ENCODE peak calls at places on chromosomes 6 and 20, in nine cellular contexts. R, K, W, O, S, Z, G, V and N are unnamed samples.

GRCh38 chr6:30312266-30312665 is 14.5 kb upstream of the TRIM39 start:
- DNase-seq in R (no peak), K (no peak), W (no peak), O (no peak), S (no peak), Z (no peak), G (no peak), V (no peak), N (no peak)

GRCh38 chr6:14652536-14652935 is 535.0 kb downstream of the CD83 start:
- DNase-seq in R (no peak), K (no peak), W (no peak), O (no peak), S (no peak), Z (no peak), G (no peak), V (no peak), N (no peak)

GRCh38 chr6:53547166-53547814 is 2.4 kb upstream of the GCLC start:
- DNase-seq in R (no peak), K (no peak), W (peak; percentile 57), O (no peak), S (peak; percentile 6), Z (no peak), G (no peak), V (peak; percentile 40), N (no peak)

GRCh38 chr20:41786158-41786557 is 168.0 kb upstream of the CHD6 start:
- DNase-seq in R (no peak), K (peak; percentile 4), W (no peak), O (no peak), S (no peak), Z (no peak), G (no peak), V (no peak), N (no peak)

GRCh38 chr20:59564943-59565342 is 39.4 kb upstream of the PHACTR3 start:
- DNase-seq in R (no peak), K (no peak), W (no peak), O (no peak), S (no peak), Z (no peak), G (no peak), V (no peak), N (no peak)

GRCh38 chr6:152824666-152825065 is 74.1 kb downstream of the VIP start:
- DNase-seq in R (no peak), K (no peak), W (no peak), O (no peak), S (no peak), Z (no peak), G (no peak), V (no peak), N (no peak)

GRCh38 chr6:72140795-72141194 is 254.4 kb downstream of the RIMS1 start:
- DNase-seq in R (no peak), K (no peak), W (no peak), O (no peak), S (no peak), Z (no peak), G (no peak), V (no peak), N (no peak)

GRCh38 chr20:49586967-49587587 is 19.1 kb upstream of the PTGIS start:
- DNase-seq in R (no peak), K (no peak), W (no peak), O (no peak), S (no peak), Z (no peak), G (no peak), V (no peak), N (no peak)

GRCh38 chr20:25052255-25053206 is 5.4 kb downstream of the ACSS1 start:
- DNase-seq in R (no peak), K (peak; percentile 45), W (no peak), O (no peak), S (no peak), Z (no peak), G (peak; percentile 42), V (no peak), N (no peak)

GRCh38 chr6:53611342-53611741 is 54.2 kb downstream of the KLHL31 start:
- DNase-seq in R (no peak), K (peak; percentile 21), W (no peak), O (no peak), S (no peak), Z (no peak), G (no peak), V (no peak), N (no peak)

GRCh38 chr20:50729925-50730764 is 1.2 kb upstream of the PARD6B start:
- DNase-seq in R (no peak), K (peak; percentile 39), W (no peak), O (no peak), S (no peak), Z (no peak), G (no peak), V (peak; percentile 47), N (no peak)

GRCh38 chr20:57243480-57244220 is 22.8 kb downstream of the BMP7 start:
- DNase-seq in R (no peak), K (no peak), W (no peak), O (no peak), S (no peak), Z (no peak), G (no peak), V (no peak), N (no peak)

GRCh38 chr6:143139239-143139784 is 78.6 kb downstream of the AIG1 start:
- DNase-seq in R (no peak), K (no peak), W (no peak), O (no peak), S (no peak), Z (no peak), G (no peak), V (no peak), N (no peak)

GRCh38 chr20:41249371-41249770 is 68.2 kb downstream of the ZHX3 start:
- DNase-seq in R (no peak), K (peak; percentile 92), W (no peak), O (no peak), S (peak; percentile 31), Z (no peak), G (peak; percentile 53), V (peak; percentile 39), N (peak; percentile 54)

GRCh38 chr20:7798176-7798575 is 142.1 kb downstream of the HAO1 start:
- DNase-seq in R (no peak), K (no peak), W (no peak), O (no peak), S (no peak), Z (no peak), G (no peak), V (no peak), N (no peak)

GRCh38 chr6:97203343-97203742 is 79.7 kb downstream of the MMS22L start:
- DNase-seq in R (no peak), K (peak; percentile 13), W (no peak), O (no peak), S (no peak), Z (no peak), G (no peak), V (no peak), N (no peak)

DNA sequence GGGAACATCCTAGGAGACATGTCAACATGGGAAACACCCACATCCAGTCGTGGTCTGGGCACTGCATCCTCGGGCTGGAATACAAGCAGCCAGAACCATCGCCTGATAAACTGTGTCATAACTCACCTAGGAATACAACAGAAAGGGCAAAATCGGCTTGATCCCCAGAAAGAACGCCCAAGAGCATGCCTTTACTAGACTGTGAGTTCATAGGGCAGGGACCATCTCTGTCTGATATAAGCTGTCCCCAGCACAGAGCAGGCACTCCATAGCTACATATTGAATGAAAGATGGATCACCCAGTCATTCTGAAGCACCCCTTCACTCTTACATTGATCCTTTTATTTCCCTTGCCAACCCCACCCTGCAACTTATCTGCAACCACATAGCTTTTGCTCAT is 23.8 kb downstream of the RIPOR2 start:
- DNase-seq in R (no peak), K (no peak), W (no peak), O (no peak), S (no peak), Z (no peak), G (no peak), V (no peak), N (no peak)
- H3K27ac ChIP-seq in R (no peak overlapping the region), K (no peak overlapping the region), W (no peak overlapping the region), O (peak overlapping the region; percentile 62), S (no peak overlapping the region), Z (no peak overlapping the region), G (no peak overlapping the region), V (no peak overlapping the region), N (no peak overlapping the region)

GRCh38 chr6:89693207-89693606 is 54.7 kb upstream of the LYRM2 start:
- DNase-seq in R (no peak), K (no peak), W (no peak), O (no peak), S (no peak), Z (no peak), G (no peak), V (no peak), N (no peak)

GRCh38 chr6:89690944-89691324 is 52.4 kb upstream of the LYRM2 start:
- DNase-seq in R (no peak), K (no peak), W (no peak), O (no peak), S (no peak), Z (no peak), G (no peak), V (no peak), N (no peak)

GRCh38 chr6:89688328-89688727 is 49.8 kb upstream of the LYRM2 start:
- DNase-seq in R (no peak), K (no peak), W (no peak), O (no peak), S (no peak), Z (no peak), G (no peak), V (no peak), N (no peak)

GRCh38 chr6:89692256-89692655 is 53.7 kb upstream of the LYRM2 start:
- DNase-seq in R (no peak), K (no peak), W (no peak), O (no peak), S (no peak), Z (no peak), G (no peak), V (no peak), N (no peak)

DNA sequence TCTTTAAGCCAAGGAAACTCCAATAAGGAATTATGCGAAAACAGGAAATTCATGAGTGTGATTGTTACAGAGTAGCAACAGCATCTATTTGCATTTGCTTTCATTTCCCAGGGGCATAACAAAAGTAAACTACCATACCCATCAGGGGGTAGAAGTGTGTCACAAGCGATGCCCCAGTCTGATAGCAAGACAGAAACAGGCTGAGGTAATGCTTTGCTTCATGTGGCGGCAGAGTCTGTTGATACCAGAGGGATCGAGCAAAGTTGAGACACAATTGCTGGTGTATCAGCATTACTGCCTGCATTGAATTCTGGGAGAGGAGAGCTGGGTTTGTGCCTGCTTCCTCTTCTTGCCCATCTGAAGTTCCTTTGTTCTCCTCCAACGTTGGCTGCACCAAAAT is 51.2 kb upstream of the LYRM2 start:
- DNase-seq in R (no peak), K (no peak), W (no peak), O (no peak), S (no peak), Z (no peak), G (no peak), V (no peak), N (peak; percentile 69)
- H3K27ac ChIP-seq in R (no peak overlapping the region), K (no peak overlapping the region), W (no peak overlapping the region), O (no peak overlapping the region), S (no peak overlapping the region), Z (no peak overlapping the region), G (no peak overlapping the region), V (no peak overlapping the region), N (peak overlapping the region; percentile 88)

GRCh38 chr20:17601957-17602356 is 32.1 kb downstream of the DSTN start:
- DNase-seq in R (no peak), K (no peak), W (no peak), O (no peak), S (no peak), Z (no peak), G (no peak), V (no peak), N (no peak)
- H3K27ac ChIP-seq in R (no peak overlapping the region), K (no peak overlapping the region), W (no peak overlapping the region), O (no peak overlapping the region), S (no peak overlapping the region), Z (no peak overlapping the region), G (no peak overlapping the region), V (no peak overlapping the region), N (no peak overlapping the region)

GRCh38 chr6:42569102-42570028 is 5.5 kb downstream of the UBR2 start:
- DNase-seq in R (no peak), K (peak; percentile 97), W (no peak), O (no peak), S (no peak), Z (no peak), G (no peak), V (no peak), N (no peak)
- H3K27ac ChIP-seq in R (peak overlapping the region; percentile 26), K (no peak overlapping the region), W (no peak overlapping the region), O (no peak overlapping the region), S (peak overlapping the region; percentile 65), Z (no peak overlapping the region), G (peak overlapping the region; percentile 8), V (peak overlapping the region; percentile 53), N (no peak overlapping the region)